ENCODE peak calls at places on chromosomes 3 and 15, in five cellular contexts. S is CD4-positive, CD25-positive, alpha-beta regulatory T cell; L is cardiac muscle cell; A is CD4-positive, alpha-beta memory T cell; P is suprapubic skin. D is an unnamed sample. For H3K4me1 and H3K36me3, the result is how much of the 10 kb centered on the place peaks cover.

GRCh38 chr3:81198766-81199165 is 562.7 kb downstream of the GBE1 start:
- DNase-seq in S (no peak), L (peak), A (no peak), P (no peak), D (no peak)

GRCh38 chr15:74528876-74529275 is 12.1 kb upstream of the ARID3B start:
- DNase-seq in S (no peak), L (no peak), A (no peak), P (no peak), D (no peak)

GRCh38 chr3:191246628-191247027 is 47.6 kb downstream of the OSTN start:
- DNase-seq in S (no peak), L (peak), A (no peak), P (no peak), D (no peak)

GRCh38 chr3:170760174-170760526 is 109.8 kb downstream of the RPL22L1 start:
- DNase-seq in S (no peak), L (peak), A (no peak), P (no peak), D (no peak)

GRCh38 chr15:32956006-32956405 is 238.2 kb downstream of the GREM1 start:
- DNase-seq in S (no peak), L (peak), A (no peak), P (no peak), D (no peak)

GRCh38 chr3:106428565-106428994 is 559.8 kb upstream of the CBLB start:
- DNase-seq in S (no peak), L (peak), A (no peak), P (peak), D (no peak)

GRCh38 chr3:27794211-27794610 is 72.1 kb upstream of the EOMES start:
- DNase-seq in S (no peak), L (no peak), A (no peak), P (no peak), D (no peak)

GRCh38 chr15:90230071-90230494 is 3.7 kb downstream of the CIB1 start:
- DNase-seq in S (no peak), L (no peak), A (no peak), P (no peak), D (no peak)

GRCh38 chr3:134458451-134458850 is 27.3 kb downstream of the ANAPC13 start:
- DNase-seq in S (no peak), L (no peak), A (no peak), P (no peak), D (no peak)

GRCh38 chr3:99626415-99626788 is 12.0 kb upstream of the COL8A1 start:
- DNase-seq in S (no peak), L (no peak), A (no peak), P (no peak), D (no peak)

GRCh38 chr3:138135833-138136194 is 3.6 kb upstream of the A4GNT start:
- DNase-seq in S (no peak), L (no peak), A (no peak), P (no peak), D (no peak)

DNA sequence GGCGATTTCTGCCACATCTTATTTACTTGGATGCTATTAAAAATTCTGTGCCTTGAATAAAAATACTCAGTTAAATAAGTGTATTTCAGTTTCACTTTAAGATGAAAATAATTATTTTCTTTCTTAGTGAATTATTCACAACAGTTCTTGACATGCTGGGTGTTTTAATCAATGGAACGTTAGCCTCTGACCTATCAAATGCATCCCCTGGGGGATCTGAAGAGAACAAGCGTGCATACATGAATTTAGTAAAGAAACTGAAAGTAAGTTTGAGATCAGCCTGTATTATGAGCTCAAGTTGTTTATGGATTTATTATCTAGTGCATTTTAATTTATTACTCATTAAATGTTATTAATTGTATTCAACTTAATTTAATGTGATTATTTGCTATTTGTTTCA is 597 bp downstream of the P2RY12 start:
- DNase-seq in S (no peak), L (no peak), A (no peak), P (no peak), D (no peak)
- H3K4me1 ChIP-seq in S (under half), L (under half), A (under half), P (under half), D (under half)

DNA sequence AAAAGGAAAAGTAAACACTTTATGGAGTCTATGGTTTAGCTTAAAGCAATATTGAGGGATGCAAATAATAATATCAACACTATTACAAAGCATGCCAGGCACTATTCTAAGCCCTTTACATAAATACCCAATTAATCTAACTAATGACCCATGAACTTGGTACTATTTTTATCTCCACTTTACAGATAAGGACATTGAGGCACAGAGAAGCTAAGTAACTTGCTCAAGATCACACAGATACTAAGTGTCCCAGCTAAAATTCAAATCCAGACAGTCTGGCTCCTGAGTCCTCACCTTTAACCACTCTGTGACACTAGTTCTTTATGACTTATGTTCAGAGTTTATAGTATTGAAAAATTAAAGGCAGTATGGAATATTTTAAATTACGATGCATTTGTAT is 5.6 kb downstream of the MBD4 start:
- DNase-seq in S (no peak), L (no peak), A (no peak), P (no peak), D (no peak)
- H3K36me3 ChIP-seq in S (half or more), L (under half), A (under half), P (half or more), D (half or more)

GRCh38 chr15:68794307-68794706 is 26.4 kb downstream of the ANP32A start:
- DNase-seq in S (no peak), L (no peak), A (no peak), P (no peak), D (no peak)
- H3K4me1 ChIP-seq in S (half or more), L (half or more), A (half or more), P (half or more), D (under half)

GRCh38 chr3:20773320-20773984 is 587.4 kb upstream of the SGO1 start:
- DNase-seq in S (no peak), L (no peak), A (no peak), P (no peak), D (no peak)
- H3K36me3 ChIP-seq in S (under half), L (under half), A (under half), P (under half), D (under half)

DNA sequence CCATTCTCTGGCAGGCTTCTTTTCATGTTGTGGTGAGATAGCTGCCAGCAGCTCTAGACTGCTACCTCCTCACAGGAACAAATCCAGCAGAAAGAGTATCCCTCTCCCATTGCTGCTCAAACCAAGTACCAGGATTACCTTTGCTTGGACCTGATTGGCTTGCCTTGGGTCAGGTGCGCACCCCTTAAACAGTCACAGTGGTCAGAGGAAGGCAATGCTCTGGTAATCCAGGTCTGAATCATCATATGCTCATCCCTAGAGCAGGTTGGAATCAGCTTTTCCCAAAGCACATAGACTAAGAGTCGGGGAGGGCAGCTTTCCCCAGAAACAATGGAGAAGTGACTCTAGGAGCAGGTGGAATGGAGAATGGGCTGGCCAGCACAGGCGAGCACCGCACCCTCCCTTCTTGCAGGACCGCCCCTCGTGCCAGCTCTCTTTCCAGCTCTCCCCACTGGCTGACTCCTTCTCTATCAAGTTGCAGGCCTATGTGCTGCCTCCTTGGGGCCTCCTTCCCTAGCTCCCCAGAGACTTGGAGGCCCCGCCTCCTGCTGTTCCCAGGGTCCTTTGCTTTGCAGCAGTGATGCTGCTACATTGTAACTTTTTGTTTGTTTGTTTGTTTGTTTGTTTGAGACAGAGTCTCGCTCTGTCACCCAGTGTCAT is 29.9 kb upstream of the ADPGK start:
- DNase-seq in S (no peak), L (no peak), A (no peak), P (no peak), D (no peak)
- H3K4me1 ChIP-seq in S (under half), L (under half), A (under half), P (under half), D (under half)

GRCh38 chr3:51938780-51939425 is 2.8 kb downstream of the RRP9 start:
- DNase-seq in S (no peak), L (no peak), A (no peak), P (no peak), D (no peak)

GRCh38 chr3:51935886-51936755 is 5.6 kb downstream of the RRP9 start:
- DNase-seq in S (no peak), L (no peak), A (no peak), P (no peak), D (no peak)

GRCh38 chr3:51934991-51935885 is 6.5 kb downstream of the RRP9 start:
- DNase-seq in S (no peak), L (no peak), A (no peak), P (no peak), D (peak)

GRCh38 chr3:51937611-51938450 is 3.9 kb downstream of the RRP9 start:
- DNase-seq in S (no peak), L (no peak), A (no peak), P (peak), D (peak)

GRCh38 chr3:51937014-51937413 is 4.7 kb downstream of the RRP9 start:
- DNase-seq in S (no peak), L (no peak), A (no peak), P (no peak), D (peak)
- H3K36me3 ChIP-seq in S (half or more), L (under half), A (half or more), P (half or more), D (half or more)

D was measured in tibial artery.